ENCODE peak calls at places on chromosomes 2 and 18, in eight cellular contexts. E is effector CD4-positive, alpha-beta T cell; X is endothelial cell; Y is progenitor cell of endocrine pancreas; K is activated T-helper 9 cell treated with anti-CD3 and anti-CD28 coated beads, Interleukin-2, amount 50 U/mL, for 16 hours; F is activated CD4-positive, alpha-beta T cell treated with anti-CD3 and anti-CD28 coated beads for 36 hours; C is cardiac fibroblast; M is HFF-Myc. O is an unnamed sample.

GRCh38 chr2:45483997-45484396 is 127.1 kb downstream of the SRBD1 start:
- DNase-seq in E (no peak), X (no peak), Y (no peak), K (no peak), F (no peak), C (peak), M (peak), O (no peak)

GRCh38 chr2:66445781-66446177 is 10.9 kb downstream of the MEIS1 start:
- DNase-seq in E (no peak), X (peak), Y (no peak), K (no peak), F (no peak), C (no peak), M (no peak), O (no peak)

GRCh38 chr18:3726241-3726951 is 276.4 kb downstream of the TGIF1 start:
- DNase-seq in E (no peak), X (no peak), Y (no peak), K (no peak), F (no peak), C (no peak), M (no peak), O (peak)

GRCh38 chr2:70708376-70709199 is 59.4 kb downstream of the ADD2 start:
- DNase-seq in E (no peak), X (no peak), Y (no peak), K (no peak), F (peak), C (no peak), M (no peak), O (peak)

GRCh38 chr2:7057865-7058400 is 140.7 kb downstream of the RNF144A start:
- DNase-seq in E (no peak), X (no peak), Y (no peak), K (no peak), F (peak), C (no peak), M (no peak), O (peak)

GRCh38 chr2:10133007-10133647 is 10.6 kb downstream of the RRM2 start:
- DNase-seq in E (no peak), X (no peak), Y (no peak), K (no peak), F (no peak), C (no peak), M (no peak), O (no peak)

GRCh38 chr2:222919841-222920609 is 59.2 kb downstream of the ACSL3 start:
- DNase-seq in E (no peak), X (no peak), Y (no peak), K (no peak), F (no peak), C (peak), M (peak), O (no peak)

GRCh38 chr2:85237849-85238570 is 89.8 kb downstream of the TGOLN2 start:
- DNase-seq in E (no peak), X (peak), Y (no peak), K (no peak), F (no peak), C (no peak), M (no peak), O (peak)

GRCh38 chr18:74896390-74896991 is 298.8 kb downstream of the ZNF407 start:
- DNase-seq in E (peak), X (peak), Y (no peak), K (no peak), F (peak), C (peak), M (no peak), O (peak)

GRCh38 chr2:128448331-128449225 is 129.9 kb upstream of the HS6ST1 start:
- DNase-seq in E (no peak), X (no peak), Y (peak), K (no peak), F (no peak), C (no peak), M (no peak), O (no peak)

GRCh38 chr18:25705650-25706049 is 353.7 kb upstream of the ZNF521 start:
- DNase-seq in E (no peak), X (no peak), Y (no peak), K (no peak), F (no peak), C (no peak), M (no peak), O (no peak)

GRCh38 chr2:7899923-7900322 is 781.9 kb upstream of the ID2 start:
- DNase-seq in E (no peak), X (no peak), Y (no peak), K (no peak), F (no peak), C (no peak), M (no peak), O (no peak)

GRCh38 chr2:64581018-64581417 is 56.9 kb downstream of the AFTPH start:
- DNase-seq in E (no peak), X (no peak), Y (no peak), K (no peak), F (no peak), C (no peak), M (no peak), O (no peak)

GRCh38 chr2:46379213-46380037 is 82.2 kb downstream of the EPAS1 start:
- DNase-seq in E (no peak), X (no peak), Y (no peak), K (no peak), F (no peak), C (peak), M (peak), O (no peak)

GRCh38 chr18:79949571-79950439 is 1.6 kb downstream of the SLC66A2 start:
- DNase-seq in E (no peak), X (no peak), Y (no peak), K (no peak), F (peak), C (peak), M (no peak), O (no peak)

GRCh38 chr2:204650611-204651010 is 105.3 kb downstream of the PARD3B start:
- DNase-seq in E (no peak), X (no peak), Y (no peak), K (no peak), F (no peak), C (no peak), M (no peak), O (no peak)

GRCh38 chr2:66962625-66963207 is 434.4 kb upstream of the ETAA1 start:
- DNase-seq in E (no peak), X (no peak), Y (no peak), K (no peak), F (no peak), C (peak), M (no peak), O (no peak)

GRCh38 chr2:232304236-232304635 is 74.3 kb upstream of the ALPP start:
- DNase-seq in E (no peak), X (no peak), Y (no peak), K (no peak), F (no peak), C (no peak), M (no peak), O (no peak)

GRCh38 chr2:126736133-126736874 is 80.3 kb downstream of the GYPC start:
- DNase-seq in E (no peak), X (no peak), Y (no peak), K (no peak), F (no peak), C (peak), M (no peak), O (no peak)

GRCh38 chr2:28896906-28897305 is 2.4 kb downstream of the WDR43 start:
- DNase-seq in E (no peak), X (no peak), Y (no peak), K (no peak), F (no peak), C (no peak), M (no peak), O (no peak)

GRCh38 chr2:126776701-126777619 is 121.0 kb downstream of the GYPC start:
- DNase-seq in E (peak), X (peak), Y (peak), K (peak), F (peak), C (peak), M (peak), O (peak)

GRCh38 chr2:227013330-227013729 is 150.7 kb downstream of the COL4A4 start:
- DNase-seq in E (no peak), X (no peak), Y (no peak), K (no peak), F (no peak), C (no peak), M (no peak), O (no peak)

GRCh38 chr2:20091305-20091991 is 40.0 kb upstream of the LAPTM4A start:
- DNase-seq in E (no peak), X (no peak), Y (no peak), K (no peak), F (no peak), C (peak), M (peak), O (no peak)

GRCh38 chr18:59573962-59574361 is 123.3 kb downstream of the CCBE1 start:
- DNase-seq in E (no peak), X (no peak), Y (no peak), K (no peak), F (no peak), C (no peak), M (no peak), O (no peak)

GRCh38 chr2:172311921-172312345 is 115.5 kb upstream of the ITGA6 start:
- DNase-seq in E (no peak), X (no peak), Y (no peak), K (no peak), F (no peak), C (peak), M (no peak), O (no peak)

GRCh38 chr2:56448403-56448998 is 264.7 kb downstream of the CCDC85A start:
- DNase-seq in E (no peak), X (no peak), Y (no peak), K (no peak), F (no peak), C (no peak), M (no peak), O (no peak)

GRCh38 chr2:143489135-143489534 is 359.9 kb downstream of the ARHGAP15 start:
- DNase-seq in E (no peak), X (no peak), Y (no peak), K (no peak), F (no peak), C (peak), M (no peak), O (no peak)

GRCh38 chr2:217366996-217367395 is 507.1 kb upstream of the TNP1 start:
- DNase-seq in E (no peak), X (no peak), Y (no peak), K (no peak), F (no peak), C (no peak), M (no peak), O (no peak)

GRCh38 chr2:68040078-68040477 is 22.7 kb downstream of the C1D start:
- DNase-seq in E (no peak), X (no peak), Y (no peak), K (no peak), F (no peak), C (no peak), M (no peak), O (no peak)

GRCh38 chr18:35861367-35862114 is 110.9 kb upstream of the RMP24 start:
- DNase-seq in E (no peak), X (no peak), Y (no peak), K (no peak), F (no peak), C (peak), M (no peak), O (no peak)

GRCh38 chr18:80161781-80162417 is 52.8 kb downstream of the ADNP2 start:
- DNase-seq in E (no peak), X (no peak), Y (no peak), K (no peak), F (no peak), C (no peak), M (no peak), O (no peak)

GRCh38 chr18:34322365-34323289 is 97.9 kb upstream of the NOL4 start:
- DNase-seq in E (no peak), X (peak), Y (peak), K (no peak), F (peak), C (peak), M (no peak), O (no peak)

GRCh38 chr2:72949045-72949444 is 31.7 kb downstream of the EMX1 start:
- DNase-seq in E (no peak), X (no peak), Y (no peak), K (no peak), F (no peak), C (no peak), M (no peak), O (no peak)

GRCh38 chr2:22904126-22904684 is 480.8 kb upstream of the KLHL29 start:
- DNase-seq in E (no peak), X (peak), Y (peak), K (no peak), F (peak), C (peak), M (no peak), O (no peak)

GRCh38 chr2:55636831-55637230 is 19.4 kb upstream of the PPP4R3B start:
- DNase-seq in E (no peak), X (no peak), Y (no peak), K (no peak), F (no peak), C (no peak), M (no peak), O (no peak)

GRCh38 chr2:69734040-69734611 is 7.8 kb upstream of the ANXA4 start:
- DNase-seq in E (no peak), X (no peak), Y (no peak), K (no peak), F (no peak), C (peak), M (no peak), O (no peak)

GRCh38 chr2:72142743-72143440 is 4.8 kb downstream of the CYP26B1 start:
- DNase-seq in E (no peak), X (no peak), Y (no peak), K (no peak), F (peak), C (peak), M (no peak), O (no peak)

GRCh38 chr2:75808039-75808438 is 97.3 kb upstream of the GCFC2 start:
- DNase-seq in E (no peak), X (no peak), Y (no peak), K (no peak), F (no peak), C (no peak), M (no peak), O (no peak)

GRCh38 chr2:40173276-40173675 is 278.6 kb downstream of the SLC8A1 start:
- DNase-seq in E (no peak), X (no peak), Y (no peak), K (no peak), F (no peak), C (no peak), M (no peak), O (no peak)

GRCh38 chr18:24138884-24139616 is at the start of gene CABYR:
- DNase-seq in E (peak), X (peak), Y (peak), K (peak), F (peak), C (peak), M (peak), O (peak)

O was measured in NCI-H510A.